ENCODE peak calls at places on chromosomes 2 and 18, in five cellular contexts. One of them, this sample, is unnamed.
A peak's percentile ranks its signal among the peaks of the same experiment; 100 is the strongest.

GRCh38 chr2:54722641-54723299 is 692 bp upstream of the EML6 start:
- DNase-seq in GM12878: no peak
- DNase-seq in K562: no peak
- DNase-seq in HCT116: peak; percentile 0
- DNase-seq in SK-N-SH: no peak
- DNase-seq in this sample: no peak

GRCh38 chr18:32439802-32440201 is 30.9 kb downstream of the GAREM1 start:
- DNase-seq in GM12878: no peak
- DNase-seq in HCT116: peak; percentile 15
- DNase-seq in K562: no peak
- DNase-seq in SK-N-SH: no peak
- DNase-seq in this sample: no peak

GRCh38 chr2:208253518-208254117 is 1.3 kb downstream of the IDH1 start:
- DNase-seq in K562: no peak
- DNase-seq in SK-N-SH: no peak
- DNase-seq in HCT116: no peak
- DNase-seq in GM12878: no peak
- DNase-seq in this sample: no peak

GRCh38 chr18:44701227-44701626 is 20.5 kb downstream of the SETBP1 start:
- DNase-seq in GM12878: no peak
- DNase-seq in K562: no peak
- DNase-seq in HCT116: no peak
- DNase-seq in SK-N-SH: no peak
- DNase-seq in this sample: no peak

GRCh38 chr18:67583621-67584020 is 67.1 kb upstream of the DSEL start:
- DNase-seq in HCT116: no peak
- DNase-seq in SK-N-SH: no peak
- DNase-seq in GM12878: no peak
- DNase-seq in K562: no peak
- DNase-seq in this sample: no peak

GRCh38 chr18:59742325-59743111 is 45.3 kb upstream of the CCBE1 start:
- DNase-seq in HCT116: no peak
- DNase-seq in K562: no peak
- DNase-seq in SK-N-SH: no peak
- DNase-seq in GM12878: no peak
- DNase-seq in this sample: no peak

GRCh38 chr2:109266511-109266910 is 137.5 kb downstream of the SH3RF3 start:
- DNase-seq in HCT116: no peak
- DNase-seq in GM12878: no peak
- DNase-seq in SK-N-SH: no peak
- DNase-seq in K562: no peak
- DNase-seq in this sample: no peak

GRCh38 chr2:125701070-125701469 is 954.9 kb upstream of the GYPC start:
- DNase-seq in GM12878: no peak
- DNase-seq in HCT116: no peak
- DNase-seq in SK-N-SH: no peak
- DNase-seq in K562: peak; percentile 0
- DNase-seq in this sample: no peak

GRCh38 chr2:213320604-213321003 is 36.3 kb downstream of the SPAG16 start:
- DNase-seq in GM12878: no peak
- DNase-seq in HCT116: no peak
- DNase-seq in K562: no peak
- DNase-seq in SK-N-SH: no peak
- DNase-seq in this sample: no peak

GRCh38 chr2:134788417-134788816 is 50.0 kb upstream of the ACMSD start:
- DNase-seq in GM12878: no peak
- DNase-seq in HCT116: no peak
- DNase-seq in SK-N-SH: no peak
- DNase-seq in K562: no peak
- DNase-seq in this sample: no peak

GRCh38 chr2:85887566-85888019 is 1.2 kb downstream of the ST3GAL5 start:
- DNase-seq in K562: no peak
- DNase-seq in GM12878: no peak
- DNase-seq in HCT116: no peak
- DNase-seq in SK-N-SH: peak; percentile 52
- DNase-seq in this sample: no peak

GRCh38 chr2:23943666-23944065 is 3.4 kb downstream of the UBXN2A start:
- DNase-seq in SK-N-SH: no peak
- DNase-seq in GM12878: no peak
- DNase-seq in HCT116: no peak
- DNase-seq in K562: no peak
- DNase-seq in this sample: no peak

GRCh38 chr2:110678457-110679336 is 834 bp upstream of the BUB1 start:
- DNase-seq in HCT116: no peak
- DNase-seq in K562: peak; percentile 44
- DNase-seq in GM12878: no peak
- DNase-seq in SK-N-SH: peak; percentile 61
- DNase-seq in this sample: no peak

GRCh38 chr2:236919209-236919608 is 166.5 kb upstream of the COPS8 start:
- DNase-seq in GM12878: no peak
- DNase-seq in K562: no peak
- DNase-seq in HCT116: no peak
- DNase-seq in SK-N-SH: no peak
- DNase-seq in this sample: no peak

GRCh38 chr2:46512185-46512584 is 32.8 kb downstream of the TMEM247 start:
- DNase-seq in GM12878: no peak
- DNase-seq in K562: no peak
- DNase-seq in SK-N-SH: no peak
- DNase-seq in HCT116: no peak
- DNase-seq in this sample: no peak

GRCh38 chr2:182077451-182078142 is 91.9 kb downstream of the PPP1R1C start:
- DNase-seq in GM12878: no peak
- DNase-seq in K562: no peak
- DNase-seq in SK-N-SH: peak; percentile 28
- DNase-seq in HCT116: peak; percentile 81
- DNase-seq in this sample: peak; percentile 79

GRCh38 chr2:102618452-102619413 is 620 bp upstream of the SLC9A2 start:
- DNase-seq in K562: peak; percentile 78
- DNase-seq in GM12878: no peak
- DNase-seq in HCT116: peak; percentile 18
- DNase-seq in SK-N-SH: no peak
- DNase-seq in this sample: no peak

GRCh38 chr2:157592374-157592773 is 36.3 kb downstream of the ACVR1C start:
- DNase-seq in HCT116: no peak
- DNase-seq in SK-N-SH: no peak
- DNase-seq in K562: no peak
- DNase-seq in GM12878: no peak
- DNase-seq in this sample: no peak

GRCh38 chr2:72613931-72614330 is 211.9 kb downstream of the EXOC6B start:
- DNase-seq in HCT116: no peak
- DNase-seq in GM12878: no peak
- DNase-seq in K562: no peak
- DNase-seq in SK-N-SH: no peak
- DNase-seq in this sample: no peak

GRCh38 chr2:176122633-176123482 is at the start of gene HOXD9:
- DNase-seq in K562: no peak
- DNase-seq in HCT116: no peak
- DNase-seq in SK-N-SH: peak; percentile 93
- DNase-seq in GM12878: no peak
- DNase-seq in this sample: no peak

GRCh38 chr2:6943523-6943922 is 26.3 kb downstream of the RNF144A start:
- DNase-seq in SK-N-SH: no peak
- DNase-seq in GM12878: no peak
- DNase-seq in HCT116: no peak
- DNase-seq in K562: no peak
- DNase-seq in this sample: no peak

GRCh38 chr2:211836409-211836808 is 702.2 kb downstream of the ERBB4 start:
- DNase-seq in K562: no peak
- DNase-seq in HCT116: no peak
- DNase-seq in SK-N-SH: no peak
- DNase-seq in GM12878: no peak
- DNase-seq in this sample: no peak

GRCh38 chr2:191638079-191638801 is 39.7 kb upstream of the NABP1 start:
- DNase-seq in K562: peak; percentile 51
- DNase-seq in SK-N-SH: no peak
- DNase-seq in GM12878: no peak
- DNase-seq in HCT116: no peak
- DNase-seq in this sample: peak; percentile 68

DNA sequence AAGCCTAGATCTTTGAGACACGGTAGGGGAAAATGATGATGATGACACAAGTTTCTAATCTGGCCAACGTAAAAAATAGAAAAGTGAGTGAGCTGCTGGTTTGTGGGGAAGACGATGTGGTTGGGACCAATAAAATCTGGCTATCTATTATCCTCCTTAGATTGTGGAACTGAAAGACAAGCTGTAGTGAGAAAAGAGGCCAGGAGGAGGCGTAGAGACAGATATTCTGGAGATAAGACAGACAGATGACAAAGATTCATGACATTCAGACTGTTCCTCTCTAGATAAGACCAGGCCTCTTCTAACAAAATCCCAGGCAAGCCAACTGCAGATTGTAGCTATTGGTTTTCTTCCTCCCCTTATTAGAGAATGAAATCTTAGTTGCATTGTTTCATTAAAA is 376.3 kb upstream of the UBE2E3 start:
- DNase-seq in SK-N-SH: no peak
- DNase-seq in HCT116: peak; percentile 6
- DNase-seq in GM12878: no peak
- DNase-seq in K562: no peak
- DNase-seq in this sample: peak; percentile 35
- TF ChIP-seq ZBTB33 in SK-N-SH: no peak
- TF ChIP-seq ZBTB33 in HCT116: no peak
- TF ChIP-seq ZBTB33 in GM12878: no peak
- TF ChIP-seq ZBTB33 in K562: no peak
- TF ChIP-seq ZBTB33 in this sample: no peak

GRCh38 chr2:169298007-169298406 is 64.3 kb downstream of the LRP2 start:
- DNase-seq in GM12878: no peak
- DNase-seq in HCT116: no peak
- DNase-seq in K562: no peak
- DNase-seq in SK-N-SH: no peak
- DNase-seq in this sample: no peak

GRCh38 chr2:169301596-169302330 is 60.6 kb downstream of the LRP2 start:
- DNase-seq in GM12878: no peak
- DNase-seq in HCT116: no peak
- DNase-seq in K562: no peak
- DNase-seq in SK-N-SH: no peak
- DNase-seq in this sample: no peak

GRCh38 chr2:169303579-169304285 is 58.6 kb downstream of the LRP2 start:
- DNase-seq in GM12878: no peak
- DNase-seq in K562: no peak
- DNase-seq in SK-N-SH: no peak
- DNase-seq in HCT116: no peak
- DNase-seq in this sample: no peak

GRCh38 chr2:169302364-169302763 is 60.0 kb downstream of the LRP2 start:
- DNase-seq in SK-N-SH: no peak
- DNase-seq in GM12878: no peak
- DNase-seq in K562: no peak
- DNase-seq in HCT116: no peak
- DNase-seq in this sample: no peak

DNA sequence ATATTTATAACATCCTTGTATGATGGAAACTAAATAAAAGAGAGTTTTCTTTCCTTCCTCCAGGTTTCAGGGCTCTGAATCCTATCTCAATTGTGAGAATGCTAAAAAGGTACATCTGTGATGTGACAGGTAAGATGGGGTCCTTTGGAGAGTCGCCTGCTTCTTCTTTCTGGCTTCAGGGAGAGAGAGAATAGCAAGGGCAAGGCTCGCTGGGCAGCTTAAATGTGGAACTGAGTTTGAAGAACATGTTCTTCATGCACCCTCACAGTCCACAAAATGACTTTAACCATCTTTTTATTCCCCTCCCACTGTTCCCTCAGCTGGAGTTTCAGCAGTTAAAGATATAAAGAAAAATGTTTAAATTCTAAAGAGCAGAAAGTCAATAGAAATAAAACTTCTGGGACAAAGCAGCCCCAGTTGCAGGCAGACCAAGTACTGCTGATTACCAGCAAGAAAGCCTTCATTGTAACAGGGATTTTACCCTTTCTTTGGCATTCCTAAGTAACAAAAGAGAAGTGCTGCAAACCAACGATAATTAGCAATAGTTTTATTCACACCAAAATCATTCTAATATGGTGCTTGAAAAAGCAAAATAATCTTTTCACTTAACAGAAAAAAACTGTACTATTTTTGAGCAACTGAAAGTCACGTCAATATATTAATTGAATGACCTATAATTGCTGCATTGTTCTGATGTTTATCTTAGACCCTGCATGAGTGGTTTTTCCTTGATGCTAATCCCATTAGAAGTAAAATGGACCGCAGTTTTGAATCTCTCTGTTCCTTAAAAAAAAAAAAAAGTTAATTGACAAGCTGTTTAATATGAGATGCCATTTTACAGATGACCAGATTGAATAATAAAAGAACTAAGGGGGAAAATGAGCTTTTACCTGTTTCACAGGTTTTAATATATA is 61.5 kb downstream of the LRP2 start:
- DNase-seq in HCT116: no peak
- DNase-seq in K562: no peak
- DNase-seq in GM12878: no peak
- DNase-seq in SK-N-SH: no peak
- DNase-seq in this sample: no peak
- TF ChIP-seq ZBTB33 in HCT116: no peak
- TF ChIP-seq ZBTB33 in K562: no peak
- TF ChIP-seq ZBTB33 in GM12878: no peak
- TF ChIP-seq ZBTB33 in SK-N-SH: no peak
- TF ChIP-seq ZBTB33 in this sample: no peak

GRCh38 chr2:21250693-21251092 is 126.9 kb downstream of the TDRD15 start:
- DNase-seq in HCT116: no peak
- DNase-seq in GM12878: no peak
- DNase-seq in SK-N-SH: no peak
- DNase-seq in K562: no peak
- DNase-seq in this sample: no peak

GRCh38 chr2:21256006-21256405 is 132.2 kb downstream of the TDRD15 start:
- DNase-seq in GM12878: peak; percentile 51
- DNase-seq in SK-N-SH: no peak
- DNase-seq in K562: no peak
- DNase-seq in HCT116: no peak
- DNase-seq in this sample: no peak

GRCh38 chr2:21253311-21254027 is 129.7 kb downstream of the TDRD15 start:
- DNase-seq in GM12878: no peak
- DNase-seq in K562: no peak
- DNase-seq in HCT116: no peak
- DNase-seq in SK-N-SH: no peak
- DNase-seq in this sample: no peak

GRCh38 chr2:21251216-21251971 is 127.6 kb downstream of the TDRD15 start:
- DNase-seq in SK-N-SH: no peak
- DNase-seq in GM12878: no peak
- DNase-seq in K562: no peak
- DNase-seq in HCT116: no peak
- DNase-seq in this sample: no peak

GRCh38 chr2:21254170-21254965 is 130.6 kb downstream of the TDRD15 start:
- DNase-seq in GM12878: no peak
- DNase-seq in K562: no peak
- DNase-seq in SK-N-SH: no peak
- DNase-seq in HCT116: no peak
- DNase-seq in this sample: no peak
- TF ChIP-seq ZBTB33 in GM12878: no peak
- TF ChIP-seq ZBTB33 in K562: no peak
- TF ChIP-seq ZBTB33 in SK-N-SH: no peak
- TF ChIP-seq ZBTB33 in HCT116: no peak
- TF ChIP-seq ZBTB33 in this sample: no peak

DNA sequence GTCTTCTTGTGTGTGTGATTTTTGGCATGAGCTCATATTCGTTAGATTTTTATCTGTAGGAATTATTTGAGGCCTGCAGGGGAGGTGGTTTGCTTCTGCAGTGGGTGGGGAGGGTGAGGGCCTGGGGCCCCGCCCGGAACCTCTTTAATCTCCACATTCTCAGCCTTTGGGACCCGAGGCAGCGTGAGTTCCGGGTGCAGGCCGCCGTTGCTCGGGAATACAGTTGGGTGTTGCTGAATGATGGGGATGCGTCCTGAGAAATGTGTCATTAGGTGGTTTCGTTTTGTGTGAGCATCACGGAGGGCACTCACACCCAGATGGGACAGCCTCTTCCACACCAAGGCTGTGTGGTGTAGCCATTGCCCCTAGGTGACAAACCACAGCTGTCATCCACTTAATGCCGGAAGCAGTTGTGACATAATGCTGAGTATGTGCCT is 13.7 kb upstream of the GAL3ST2 start:
- DNase-seq in K562: peak; percentile 43
- DNase-seq in GM12878: peak; percentile 21
- DNase-seq in SK-N-SH: peak; percentile 45
- DNase-seq in HCT116: no peak
- DNase-seq in this sample: no peak
- TF ChIP-seq ZBTB33 in K562: no peak
- TF ChIP-seq ZBTB33 in GM12878: no peak
- TF ChIP-seq ZBTB33 in SK-N-SH: no peak
- TF ChIP-seq ZBTB33 in HCT116: no peak
- TF ChIP-seq ZBTB33 in this sample: no peak